ENCODE peak calls at places on chromosomes 7 and 10, in five cellular contexts. One of them, this sample, is unnamed.

GRCh38 chr10:30763933-30764332 is 134.4 kb upstream of the LYZL2 start:
- DNase-seq in CD8-positive, alpha-beta T cell: no peak
- DNase-seq in BE2C: no peak
- DNase-seq in lower lobe of right lung: peak; percentile 71
- DNase-seq in foreskin fibroblast: no peak
- DNase-seq in this sample: no peak

GRCh38 chr10:29611796-29612381 is 22.9 kb downstream of the SVIL start:
- DNase-seq in CD8-positive, alpha-beta T cell: no peak
- DNase-seq in BE2C: no peak
- DNase-seq in lower lobe of right lung: no peak
- DNase-seq in foreskin fibroblast: no peak
- DNase-seq in this sample: no peak

GRCh38 chr10:48509974-48510692 is 94.7 kb downstream of the ARHGAP22 start:
- DNase-seq in CD8-positive, alpha-beta T cell: no peak
- DNase-seq in BE2C: peak; percentile 44
- DNase-seq in lower lobe of right lung: no peak
- DNase-seq in foreskin fibroblast: no peak
- DNase-seq in this sample: no peak

GRCh38 chr10:32882076-32882475 is 76.0 kb downstream of the ITGB1 start:
- DNase-seq in CD8-positive, alpha-beta T cell: no peak
- DNase-seq in BE2C: no peak
- DNase-seq in lower lobe of right lung: no peak
- DNase-seq in foreskin fibroblast: no peak
- DNase-seq in this sample: no peak

GRCh38 chr7:65338346-65338745 is 35.3 kb upstream of the ZNF92 start:
- DNase-seq in CD8-positive, alpha-beta T cell: no peak
- DNase-seq in BE2C: no peak
- DNase-seq in lower lobe of right lung: no peak
- DNase-seq in foreskin fibroblast: no peak
- DNase-seq in this sample: no peak

GRCh38 chr7:44898059-44898458 is 12.7 kb upstream of the PURB start:
- DNase-seq in CD8-positive, alpha-beta T cell: no peak
- DNase-seq in BE2C: no peak
- DNase-seq in lower lobe of right lung: no peak
- DNase-seq in foreskin fibroblast: no peak
- DNase-seq in this sample: no peak

GRCh38 chr7:106175507-106175906 is 63.4 kb upstream of the SYPL1 start:
- DNase-seq in CD8-positive, alpha-beta T cell: no peak
- DNase-seq in BE2C: no peak
- DNase-seq in lower lobe of right lung: no peak
- DNase-seq in foreskin fibroblast: no peak
- DNase-seq in this sample: no peak

GRCh38 chr10:1084011-1084950 is 28.1 kb downstream of the WDR37 start:
- DNase-seq in CD8-positive, alpha-beta T cell: no peak
- DNase-seq in BE2C: no peak
- DNase-seq in lower lobe of right lung: no peak
- DNase-seq in foreskin fibroblast: no peak
- DNase-seq in this sample: no peak

GRCh38 chr10:3111626-3112220 is 44.4 kb downstream of the PFKP start:
- DNase-seq in CD8-positive, alpha-beta T cell: no peak
- DNase-seq in BE2C: no peak
- DNase-seq in lower lobe of right lung: no peak
- DNase-seq in foreskin fibroblast: no peak
- DNase-seq in this sample: no peak

GRCh38 chr10:125624800-125625199 is 58.2 kb downstream of the TEX36 start:
- DNase-seq in CD8-positive, alpha-beta T cell: no peak
- DNase-seq in BE2C: no peak
- DNase-seq in lower lobe of right lung: no peak
- DNase-seq in foreskin fibroblast: no peak
- DNase-seq in this sample: no peak

GRCh38 chr7:30617359-30617758 is 22.7 kb downstream of the GARS1 start:
- DNase-seq in CD8-positive, alpha-beta T cell: no peak
- DNase-seq in BE2C: no peak
- DNase-seq in lower lobe of right lung: no peak
- DNase-seq in foreskin fibroblast: no peak
- DNase-seq in this sample: no peak

GRCh38 chr10:128664729-128665128 is 538.5 kb upstream of the MKI67 start:
- DNase-seq in CD8-positive, alpha-beta T cell: no peak
- DNase-seq in BE2C: no peak
- DNase-seq in lower lobe of right lung: no peak
- DNase-seq in foreskin fibroblast: no peak
- DNase-seq in this sample: no peak

GRCh38 chr10:99539820-99540219 is 7.1 kb downstream of the NKX2-3 start:
- DNase-seq in CD8-positive, alpha-beta T cell: no peak
- DNase-seq in BE2C: no peak
- DNase-seq in lower lobe of right lung: no peak
- DNase-seq in foreskin fibroblast: no peak
- DNase-seq in this sample: no peak

GRCh38 chr7:123041085-123041484 is 45.6 kb upstream of the TAS2R16 start:
- DNase-seq in CD8-positive, alpha-beta T cell: no peak
- DNase-seq in BE2C: no peak
- DNase-seq in lower lobe of right lung: no peak
- DNase-seq in foreskin fibroblast: no peak
- DNase-seq in this sample: no peak

GRCh38 chr10:22133640-22134624 is 83.9 kb downstream of the EBLN1 start:
- DNase-seq in CD8-positive, alpha-beta T cell: no peak
- DNase-seq in BE2C: no peak
- DNase-seq in lower lobe of right lung: no peak
- DNase-seq in foreskin fibroblast: no peak
- DNase-seq in this sample: no peak

GRCh38 chr7:51882412-51882811 is 565.8 kb upstream of the COBL start:
- DNase-seq in CD8-positive, alpha-beta T cell: no peak
- DNase-seq in BE2C: no peak
- DNase-seq in lower lobe of right lung: no peak
- DNase-seq in foreskin fibroblast: no peak
- DNase-seq in this sample: no peak

GRCh38 chr7:28088032-28088431 is 92.6 kb downstream of the JAZF1 start:
- DNase-seq in CD8-positive, alpha-beta T cell: no peak
- DNase-seq in BE2C: no peak
- DNase-seq in lower lobe of right lung: no peak
- DNase-seq in foreskin fibroblast: no peak
- DNase-seq in this sample: no peak

GRCh38 chr7:16078076-16078952 is 343.0 kb downstream of the CRPPA start:
- DNase-seq in CD8-positive, alpha-beta T cell: no peak
- DNase-seq in BE2C: peak; percentile 56
- DNase-seq in lower lobe of right lung: no peak
- DNase-seq in foreskin fibroblast: peak; percentile 37
- DNase-seq in this sample: no peak

GRCh38 chr10:94115725-94116124 is 122.0 kb downstream of the PLCE1 start:
- DNase-seq in CD8-positive, alpha-beta T cell: no peak
- DNase-seq in BE2C: no peak
- DNase-seq in lower lobe of right lung: no peak
- DNase-seq in foreskin fibroblast: no peak
- DNase-seq in this sample: no peak

GRCh38 chr7:157699357-157700013 is 362.7 kb downstream of the DNAJB6 start:
- DNase-seq in CD8-positive, alpha-beta T cell: no peak
- DNase-seq in BE2C: no peak
- DNase-seq in lower lobe of right lung: peak; percentile 10
- DNase-seq in foreskin fibroblast: no peak
- DNase-seq in this sample: no peak

GRCh38 chr10:132880148-132880981 is 62.0 kb downstream of the CFAP46 start:
- DNase-seq in CD8-positive, alpha-beta T cell: no peak
- DNase-seq in BE2C: no peak
- DNase-seq in lower lobe of right lung: no peak
- DNase-seq in foreskin fibroblast: no peak
- DNase-seq in this sample: peak; percentile 26

GRCh38 chr7:30471205-30471604 is 7.4 kb downstream of the NOD1 start:
- DNase-seq in CD8-positive, alpha-beta T cell: no peak
- DNase-seq in BE2C: no peak
- DNase-seq in lower lobe of right lung: no peak
- DNase-seq in foreskin fibroblast: no peak
- DNase-seq in this sample: no peak

GRCh38 chr7:70068531-70068930 is 470.3 kb downstream of the AUTS2 start:
- DNase-seq in CD8-positive, alpha-beta T cell: no peak
- DNase-seq in BE2C: no peak
- DNase-seq in lower lobe of right lung: no peak
- DNase-seq in foreskin fibroblast: no peak
- DNase-seq in this sample: no peak

GRCh38 chr7:23244335-23244635 is 2.3 kb upstream of the GPNMB start:
- DNase-seq in CD8-positive, alpha-beta T cell: no peak
- DNase-seq in BE2C: no peak
- DNase-seq in lower lobe of right lung: no peak
- DNase-seq in foreskin fibroblast: no peak
- DNase-seq in this sample: no peak

GRCh38 chr10:43060291-43060690 is 16.6 kb upstream of the RET start:
- DNase-seq in CD8-positive, alpha-beta T cell: no peak
- DNase-seq in BE2C: peak; percentile 84
- DNase-seq in lower lobe of right lung: no peak
- DNase-seq in foreskin fibroblast: no peak
- DNase-seq in this sample: no peak

GRCh38 chr7:155870334-155871180 is 58.3 kb upstream of the SHH start:
- DNase-seq in CD8-positive, alpha-beta T cell: peak; percentile 7
- DNase-seq in BE2C: no peak
- DNase-seq in lower lobe of right lung: no peak
- DNase-seq in foreskin fibroblast: no peak
- DNase-seq in this sample: no peak

GRCh38 chr7:130367088-130367755 is 13.1 kb upstream of the CPA1 start:
- DNase-seq in CD8-positive, alpha-beta T cell: peak; percentile 37
- DNase-seq in BE2C: no peak
- DNase-seq in lower lobe of right lung: no peak
- DNase-seq in foreskin fibroblast: no peak
- DNase-seq in this sample: no peak

GRCh38 chr7:27108390-27109127 is 6.1 kb upstream of the HOXA2 start:
- DNase-seq in CD8-positive, alpha-beta T cell: no peak
- DNase-seq in BE2C: no peak
- DNase-seq in lower lobe of right lung: peak; percentile 54
- DNase-seq in foreskin fibroblast: no peak
- DNase-seq in this sample: no peak

GRCh38 chr10:68598978-68599753 is 39.0 kb downstream of the TET1 start:
- DNase-seq in CD8-positive, alpha-beta T cell: no peak
- DNase-seq in BE2C: peak; percentile 32
- DNase-seq in lower lobe of right lung: no peak
- DNase-seq in foreskin fibroblast: peak; percentile 57
- DNase-seq in this sample: no peak

GRCh38 chr7:107494315-107494751 is 24.5 kb downstream of the GPR22 start:
- DNase-seq in CD8-positive, alpha-beta T cell: no peak
- DNase-seq in BE2C: no peak
- DNase-seq in lower lobe of right lung: no peak
- DNase-seq in foreskin fibroblast: no peak
- DNase-seq in this sample: no peak

GRCh38 chr10:28089467-28089866 is 90.6 kb upstream of the ODAD2 start:
- DNase-seq in CD8-positive, alpha-beta T cell: no peak
- DNase-seq in BE2C: no peak
- DNase-seq in lower lobe of right lung: no peak
- DNase-seq in foreskin fibroblast: peak; percentile 57
- DNase-seq in this sample: no peak

GRCh38 chr10:67173787-67174186 is 248.0 kb downstream of the LRRTM3 start:
- DNase-seq in CD8-positive, alpha-beta T cell: no peak
- DNase-seq in BE2C: no peak
- DNase-seq in lower lobe of right lung: no peak
- DNase-seq in foreskin fibroblast: no peak
- DNase-seq in this sample: no peak

GRCh38 chr10:24957624-24958435 is 5.4 kb upstream of the PRTFDC1 start:
- DNase-seq in CD8-positive, alpha-beta T cell: no peak
- DNase-seq in BE2C: no peak
- DNase-seq in lower lobe of right lung: no peak
- DNase-seq in foreskin fibroblast: peak; percentile 79
- DNase-seq in this sample: no peak

GRCh38 chr10:73774637-73775036 is 7.2 kb upstream of the CHCHD1 start:
- DNase-seq in CD8-positive, alpha-beta T cell: peak; percentile 43
- DNase-seq in BE2C: no peak
- DNase-seq in lower lobe of right lung: no peak
- DNase-seq in foreskin fibroblast: no peak
- DNase-seq in this sample: no peak

GRCh38 chr10:115092555-115093285 is 445 bp upstream of the ATRNL1 start:
- DNase-seq in CD8-positive, alpha-beta T cell: no peak
- DNase-seq in BE2C: peak; percentile 67
- DNase-seq in lower lobe of right lung: no peak
- DNase-seq in foreskin fibroblast: peak; percentile 39
- DNase-seq in this sample: peak; percentile 70

GRCh38 chr10:69385454-69386350 is 31.0 kb downstream of the TACR2 start:
- DNase-seq in CD8-positive, alpha-beta T cell: no peak
- DNase-seq in BE2C: no peak
- DNase-seq in lower lobe of right lung: no peak
- DNase-seq in foreskin fibroblast: no peak
- DNase-seq in this sample: no peak

GRCh38 chr7:22723642-22724041 is 3.4 kb upstream of the IL6 start:
- DNase-seq in CD8-positive, alpha-beta T cell: no peak
- DNase-seq in BE2C: no peak
- DNase-seq in lower lobe of right lung: peak; percentile 50
- DNase-seq in foreskin fibroblast: peak; percentile 48
- DNase-seq in this sample: no peak

GRCh38 chr7:24574365-24574764 is 1.1 kb downstream of the PALS2 start:
- DNase-seq in CD8-positive, alpha-beta T cell: no peak
- DNase-seq in BE2C: no peak
- DNase-seq in lower lobe of right lung: no peak
- DNase-seq in foreskin fibroblast: no peak
- DNase-seq in this sample: no peak

GRCh38 chr7:42639930-42640329 is 271.9 kb downstream of the C7orf25 start:
- DNase-seq in CD8-positive, alpha-beta T cell: no peak
- DNase-seq in BE2C: no peak
- DNase-seq in lower lobe of right lung: no peak
- DNase-seq in foreskin fibroblast: peak; percentile 18
- DNase-seq in this sample: no peak
- TF ChIP-seq CTCF in CD8-positive, alpha-beta T cell: no peak
- TF ChIP-seq CTCF in BE2C: no peak
- TF ChIP-seq CTCF in lower lobe of right lung: no peak
- TF ChIP-seq CTCF in foreskin fibroblast: peak; percentile 46
- TF ChIP-seq CTCF in this sample: no peak

GRCh38 chr10:78165617-78166016 is 132.0 kb downstream of the RPS24 start:
- DNase-seq in CD8-positive, alpha-beta T cell: no peak
- DNase-seq in BE2C: peak; percentile 20
- DNase-seq in lower lobe of right lung: no peak
- DNase-seq in foreskin fibroblast: no peak
- DNase-seq in this sample: no peak
- TF ChIP-seq CTCF in CD8-positive, alpha-beta T cell: no peak
- TF ChIP-seq CTCF in BE2C: peak; percentile 29
- TF ChIP-seq CTCF in lower lobe of right lung: no peak
- TF ChIP-seq CTCF in foreskin fibroblast: no peak
- TF ChIP-seq CTCF in this sample: no peak

GRCh38 chr10:44513592-44513991 is 128.7 kb upstream of the CXCL12 start:
- DNase-seq in CD8-positive, alpha-beta T cell: no peak
- DNase-seq in BE2C: no peak
- DNase-seq in lower lobe of right lung: no peak
- DNase-seq in foreskin fibroblast: no peak
- DNase-seq in this sample: no peak
- TF ChIP-seq CTCF in CD8-positive, alpha-beta T cell: no peak
- TF ChIP-seq CTCF in BE2C: peak; percentile 20
- TF ChIP-seq CTCF in lower lobe of right lung: no peak
- TF ChIP-seq CTCF in foreskin fibroblast: peak; percentile 21
- TF ChIP-seq CTCF in this sample: no peak

GRCh38 chr10:88095778-88096452 is 232.5 kb downstream of the PTEN start:
- DNase-seq in CD8-positive, alpha-beta T cell: no peak
- DNase-seq in BE2C: no peak
- DNase-seq in lower lobe of right lung: no peak
- DNase-seq in foreskin fibroblast: no peak
- DNase-seq in this sample: no peak
- TF ChIP-seq CTCF in CD8-positive, alpha-beta T cell: no peak
- TF ChIP-seq CTCF in BE2C: no peak
- TF ChIP-seq CTCF in lower lobe of right lung: no peak
- TF ChIP-seq CTCF in foreskin fibroblast: no peak
- TF ChIP-seq CTCF in this sample: no peak

GRCh38 chr7:128879939-128880746 is 17.5 kb downstream of the ATP6V1F start:
- DNase-seq in CD8-positive, alpha-beta T cell: no peak
- DNase-seq in BE2C: peak; percentile 88
- DNase-seq in lower lobe of right lung: peak; percentile 67
- DNase-seq in foreskin fibroblast: no peak
- DNase-seq in this sample: peak; percentile 72
- TF ChIP-seq CTCF in CD8-positive, alpha-beta T cell: no peak
- TF ChIP-seq CTCF in BE2C: peak; percentile 93
- TF ChIP-seq CTCF in lower lobe of right lung: peak; percentile 81
- TF ChIP-seq CTCF in foreskin fibroblast: peak; percentile 61
- TF ChIP-seq CTCF in this sample: peak; percentile 42

This sample was measured in mesothelial cell of epicardium.